ENCODE peak calls at places on chromosomes 12 and 14, in ten cellular contexts. O, S, P, J, I, G, L, C, Z and A are unnamed samples.

GRCh38 chr12:76878899-76879709 is at the start of gene CSRP2:
- DNase-seq in J (peak), S (peak), O (peak), P (peak), Z (peak), G (peak), I (peak), C (peak), L (peak), A (peak)

GRCh38 chr14:70333289-70333688 is 26.2 kb downstream of the COX16 start:
- DNase-seq in C (no peak), S (no peak), I (no peak), J (no peak), Z (no peak), P (no peak), O (no peak), G (no peak), L (no peak), A (no peak)

GRCh38 chr12:102095677-102096263 is 24.1 kb downstream of the NUP37 start:
- DNase-seq in O (no peak), S (no peak), J (no peak), P (no peak), L (peak), G (no peak), C (peak), I (no peak), Z (peak), A (peak)

GRCh38 chr14:95062946-95063345 is 94.4 kb downstream of the DICER1 start:
- DNase-seq in L (no peak), C (no peak), G (no peak), I (no peak), Z (no peak), J (no peak), S (no peak), P (no peak), O (no peak), A (no peak)

GRCh38 chr14:58637391-58638230 is at the start of gene DACT1:
- DNase-seq in J (peak), P (peak), C (peak), S (peak), O (peak), I (peak), Z (no peak), L (peak), G (peak), A (peak)

GRCh38 chr12:127324681-127325080 is 942.3 kb upstream of the TMEM132C start:
- DNase-seq in O (no peak), P (no peak), S (no peak), G (no peak), L (no peak), Z (no peak), I (no peak), J (no peak), C (no peak), A (no peak)

GRCh38 chr12:130186631-130187269 is 24.5 kb downstream of the FZD10 start:
- DNase-seq in Z (peak), I (peak), G (no peak), O (no peak), P (no peak), L (no peak), S (no peak), C (no peak), J (no peak), A (no peak)

GRCh38 chr12:46825526-46826414 is at the start of gene SLC38A4:
- DNase-seq in L (peak), C (no peak), S (peak), J (no peak), O (peak), P (no peak), G (peak), Z (no peak), I (peak), A (peak)

GRCh38 chr14:91975763-91976162 is 28.3 kb upstream of the FBLN5 start:
- DNase-seq in C (no peak), O (no peak), J (no peak), P (no peak), G (no peak), Z (no peak), S (no peak), I (no peak), L (no peak), A (no peak)

DNA sequence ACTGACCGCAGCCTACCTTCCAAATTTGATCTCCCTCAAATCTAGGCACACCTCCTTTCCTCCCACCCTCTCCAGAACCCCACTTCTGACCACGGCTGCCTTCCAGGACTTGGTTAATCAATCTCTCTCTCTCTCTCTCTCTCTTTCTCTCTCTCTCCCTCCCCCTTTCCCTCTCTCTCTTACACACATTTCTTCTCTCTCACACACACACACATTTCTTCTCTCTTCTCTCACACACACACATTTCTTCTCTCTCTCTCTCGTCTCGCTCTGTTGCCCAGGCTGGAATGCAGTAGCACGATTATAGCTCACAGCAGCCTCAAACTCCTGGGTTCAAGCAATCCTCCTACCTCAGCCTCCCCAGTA is 521 bp upstream of the GMFB start:
- DNase-seq in C (no peak), I (no peak), G (no peak), Z (no peak), O (no peak), L (no peak), P (no peak), S (no peak), J (no peak), A (no peak)
- TF ChIP-seq CTCF in C (no peak), I (no peak), G (no peak), Z (no peak), O (peak), L (no peak), P (peak), S (peak), J (no peak), A (no peak)

GRCh38 chr12:1533602-1534304 is 60.6 kb downstream of the FBXL14 start:
- DNase-seq in P (no peak), O (no peak), J (no peak), I (peak), C (peak), S (no peak), Z (no peak), G (no peak), L (no peak), A (no peak)

GRCh38 chr12:1532367-1532752 is 62.0 kb downstream of the FBXL14 start:
- DNase-seq in P (no peak), G (no peak), S (no peak), L (no peak), Z (no peak), J (no peak), I (peak), O (no peak), C (no peak), A (no peak)

GRCh38 chr12:1533205-1533601 is 61.2 kb downstream of the FBXL14 start:
- DNase-seq in L (no peak), C (no peak), Z (no peak), J (no peak), I (peak), O (no peak), S (no peak), P (no peak), G (no peak), A (peak)

GRCh38 chr12:1531654-1532366 is 62.6 kb downstream of the FBXL14 start:
- DNase-seq in O (no peak), C (no peak), S (no peak), G (no peak), J (no peak), Z (no peak), L (no peak), P (no peak), I (peak), A (no peak)

GRCh38 chr12:1532796-1533195 is 61.6 kb downstream of the FBXL14 start:
- DNase-seq in I (no peak), J (no peak), L (no peak), S (no peak), Z (no peak), G (no peak), C (no peak), O (no peak), P (no peak), A (peak)
- TF ChIP-seq CTCF in I (no peak), J (no peak), L (no peak), S (no peak), Z (no peak), G (peak), C (peak), O (no peak), P (no peak), A (peak)

GRCh38 chr12:114935658-114936057 is 251.7 kb upstream of the TBX3 start:
- DNase-seq in I (no peak), J (no peak), Z (no peak), S (no peak), P (no peak), G (no peak), C (no peak), O (no peak), L (no peak), A (no peak)
- TF ChIP-seq CTCF in I (peak), J (no peak), Z (no peak), S (no peak), P (peak), G (no peak), C (peak), O (no peak), L (no peak), A (peak)

GRCh38 chr12:6828671-6829531 is 694 bp downstream of the P3H3 start:
- DNase-seq in G (no peak), P (no peak), S (peak), I (peak), J (no peak), Z (no peak), C (peak), L (peak), O (peak), A (peak)
- TF ChIP-seq CTCF in G (no peak), P (no peak), S (no peak), I (no peak), J (no peak), Z (no peak), C (no peak), L (no peak), O (no peak), A (no peak)

DNA sequence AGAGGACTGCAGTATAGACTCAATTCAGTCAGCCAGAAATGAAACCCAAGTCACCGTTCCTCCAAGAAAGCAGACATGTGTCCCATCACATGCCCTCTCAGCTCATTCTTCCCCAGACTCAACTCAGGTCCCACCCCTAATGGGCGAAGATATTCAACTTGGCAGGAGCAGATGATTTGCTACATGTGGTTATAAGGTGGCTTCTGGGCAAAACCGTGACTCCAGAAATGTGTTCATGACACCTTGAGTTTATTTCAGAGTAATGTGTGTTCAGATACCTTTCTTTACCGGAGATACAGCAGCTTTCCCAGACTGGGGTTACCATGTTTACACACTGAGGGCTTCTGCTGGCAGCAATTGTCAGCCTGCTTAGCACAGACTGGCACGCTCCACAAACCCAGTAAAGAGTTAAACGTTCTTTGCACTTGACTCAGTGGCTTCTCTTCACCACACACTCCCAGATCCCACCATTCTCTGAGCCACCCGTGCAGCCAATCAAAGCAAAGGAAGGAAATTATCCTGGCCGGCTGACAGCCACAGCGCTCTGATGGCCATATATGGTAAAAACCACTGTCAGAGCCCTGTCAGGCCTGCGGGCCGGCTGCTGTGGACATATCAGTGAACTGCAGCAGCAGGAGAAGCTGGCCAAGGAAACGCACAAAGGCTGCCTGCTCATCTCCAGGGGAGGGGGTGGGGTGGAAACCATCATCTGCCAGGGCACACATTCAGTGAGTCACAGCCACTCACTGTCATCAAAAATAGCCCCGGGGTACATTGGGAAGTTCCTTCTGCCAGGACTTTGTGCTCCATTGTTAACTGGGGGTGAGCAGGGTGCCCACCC is 39.9 kb downstream of the CORO1C start:
- DNase-seq in P (peak), I (peak), G (peak), Z (peak), J (peak), C (peak), S (peak), O (peak), L (peak), A (peak)
- TF ChIP-seq CTCF in P (peak), I (no peak), G (peak), Z (peak), J (peak), C (peak), S (peak), O (no peak), L (peak), A (peak)

DNA sequence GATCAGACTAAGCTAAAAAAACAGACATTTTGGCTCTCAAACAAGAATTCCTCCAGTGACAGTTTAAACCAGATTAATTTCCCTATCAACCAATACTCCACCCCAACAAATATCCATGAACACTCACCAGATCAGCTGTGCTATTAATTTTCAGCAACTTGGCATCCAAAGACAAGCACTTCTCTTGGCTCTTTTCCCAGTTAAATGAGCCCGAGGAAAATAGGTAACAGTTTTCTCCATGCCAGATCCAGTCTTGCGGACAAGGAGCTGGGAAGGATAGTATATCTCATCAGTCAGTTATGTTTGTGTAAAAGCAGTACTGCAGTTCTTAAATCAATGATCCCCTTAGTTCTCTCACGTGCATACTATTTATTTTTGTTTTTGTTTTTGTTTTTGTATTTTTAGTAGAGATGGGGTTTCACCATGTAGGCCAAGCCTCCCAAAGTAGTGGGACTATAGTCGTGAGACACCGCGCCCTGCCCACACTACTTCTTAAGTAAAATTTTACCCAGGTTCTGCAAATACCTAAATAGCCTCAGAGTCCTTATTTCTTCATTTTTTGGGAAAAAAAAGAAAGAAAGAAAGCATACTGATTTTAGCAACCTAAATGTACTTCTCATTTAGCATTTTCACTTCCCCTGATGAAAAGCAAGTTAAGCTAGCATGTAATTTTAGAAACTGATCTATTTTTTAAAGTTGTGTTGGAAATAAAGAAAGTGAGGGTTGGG is 11.1 kb downstream of the OLR1 start:
- DNase-seq in C (no peak), I (no peak), P (no peak), G (no peak), J (no peak), Z (no peak), L (no peak), S (no peak), O (no peak), A (no peak)
- TF ChIP-seq CTCF in C (no peak), I (no peak), P (no peak), G (no peak), J (no peak), Z (no peak), L (no peak), S (no peak), O (no peak), A (no peak)